ENCODE peak calls at places on chromosomes 6 and 20, in six cellular contexts. N, E, V, Q, U and Y are unnamed samples.

GRCh38 chr6:170026272-170027110 is 264.4 kb downstream of the DLL1 start:
- DNase-seq in N (no peak), E (no peak), V (no peak), Q (peak), U (no peak), Y (no peak)

GRCh38 chr6:111980979-111981378 is 72.9 kb upstream of the CCN6 start:
- DNase-seq in N (no peak), E (no peak), V (no peak), Q (no peak), U (no peak), Y (no peak)

GRCh38 chr6:44297063-44298038 is 15.8 kb downstream of the AARS2 start:
- DNase-seq in N (peak), E (peak), V (no peak), Q (peak), U (no peak), Y (peak)

GRCh38 chr6:49550413-49551125 is at the start of gene C6orf141:
- DNase-seq in N (peak), E (peak), V (peak), Q (peak), U (no peak), Y (no peak)

GRCh38 chr6:84798257-84798656 is 33.9 kb upstream of the TBX18 start:
- DNase-seq in N (no peak), E (no peak), V (no peak), Q (no peak), U (no peak), Y (no peak)

GRCh38 chr20:50475879-50476292 is 34.3 kb upstream of the PTPN1 start:
- DNase-seq in N (no peak), E (no peak), V (peak), Q (peak), U (no peak), Y (peak)

GRCh38 chr20:61299613-61300012 is 47.6 kb downstream of the CDH4 start:
- DNase-seq in N (no peak), E (no peak), V (no peak), Q (no peak), U (no peak), Y (no peak)

GRCh38 chr20:17651761-17652388 is 30.2 kb downstream of the RRBP1 start:
- DNase-seq in N (no peak), E (no peak), V (no peak), Q (no peak), U (no peak), Y (no peak)

GRCh38 chr6:2990179-2990931 is 9.3 kb upstream of the NQO2 start:
- DNase-seq in N (no peak), E (no peak), V (peak), Q (peak), U (no peak), Y (no peak)

GRCh38 chr6:169445661-169446581 is 192.3 kb upstream of the THBS2 start:
- DNase-seq in N (no peak), E (no peak), V (no peak), Q (peak), U (no peak), Y (no peak)

GRCh38 chr6:170186909-170187668 is 103.8 kb downstream of the DLL1 start:
- DNase-seq in N (no peak), E (no peak), V (no peak), Q (no peak), U (no peak), Y (no peak)

GRCh38 chr6:100203391-100203790 is 209.4 kb upstream of the MCHR2 start:
- DNase-seq in N (no peak), E (no peak), V (peak), Q (no peak), U (no peak), Y (peak)

GRCh38 chr6:157944983-157945931 is 36.4 kb upstream of the SYNJ2 start:
- DNase-seq in N (no peak), E (no peak), V (peak), Q (no peak), U (no peak), Y (peak)

GRCh38 chr20:43287637-43288036 is 97.9 kb upstream of the PTPRT start:
- DNase-seq in N (no peak), E (no peak), V (no peak), Q (no peak), U (no peak), Y (no peak)

GRCh38 chr20:35307666-35308653 is 15.7 kb upstream of the FAM83C start:
- DNase-seq in N (no peak), E (no peak), V (peak), Q (no peak), U (no peak), Y (peak)

GRCh38 chr20:32017711-32018251 is 7.5 kb downstream of the CCM2L start:
- DNase-seq in N (peak), E (peak), V (no peak), Q (peak), U (no peak), Y (no peak)

GRCh38 chr6:165599596-165600487 is 63.2 kb downstream of the PDE10A start:
- DNase-seq in N (no peak), E (no peak), V (no peak), Q (no peak), U (no peak), Y (no peak)

GRCh38 chr20:3819413-3820047 is 817 bp upstream of the AP5S1 start:
- DNase-seq in N (no peak), E (no peak), V (no peak), Q (no peak), U (no peak), Y (no peak)

GRCh38 chr6:12801141-12801540 is 84.6 kb downstream of the PHACTR1 start:
- DNase-seq in N (no peak), E (no peak), V (peak), Q (no peak), U (no peak), Y (no peak)